ENCODE peak calls at places on chromosomes 2 and 18, in seven cellular contexts. M is lower leg skin, C is body of pancreas, I is A549, E is K562, W is sigmoid colon, O is adrenal gland. X is an unnamed sample.

GRCh38 chr2:129732630-129733026 is 246.8 kb upstream of the RAB6C start:
- DNase-seq in M (peak; percentile 76), C (no peak), I (no peak), E (no peak), W (no peak), O (no peak), X (no peak)

GRCh38 chr2:234991793-234992192 is 40.0 kb downstream of the SH3BP4 start:
- DNase-seq in M (no peak), C (no peak), I (no peak), E (no peak), W (no peak), O (no peak), X (no peak)

GRCh38 chr2:222733846-222734689 is 62.6 kb downstream of the MOGAT1 start:
- DNase-seq in M (no peak), C (peak; percentile 7), I (no peak), E (no peak), W (no peak), O (no peak), X (no peak)

GRCh38 chr2:71945133-71945959 is 202.3 kb downstream of the CYP26B1 start:
- DNase-seq in M (peak; percentile 76), C (no peak), I (no peak), E (no peak), W (no peak), O (no peak), X (no peak)

GRCh38 chr2:139427164-139427563 is 647.0 kb upstream of the NXPH2 start:
- DNase-seq in M (no peak), C (no peak), I (no peak), E (no peak), W (no peak), O (no peak), X (no peak)

GRCh38 chr18:79059456-79059855 is 9.7 kb upstream of the ATP9B start:
- DNase-seq in M (no peak), C (no peak), I (no peak), E (no peak), W (no peak), O (no peak), X (no peak)

GRCh38 chr2:127413782-127414743 is 4.2 kb upstream of the PROC start:
- DNase-seq in M (no peak), C (no peak), I (peak; percentile 76), E (no peak), W (no peak), O (no peak), X (peak; percentile 60)

GRCh38 chr2:237624565-237624964 is 2.8 kb upstream of the LRRFIP1 start:
- DNase-seq in M (no peak), C (no peak), I (no peak), E (peak; percentile 11), W (no peak), O (no peak), X (no peak)

GRCh38 chr2:106562826-106563594 is 75.8 kb downstream of the CD8B2 start:
- DNase-seq in M (no peak), C (no peak), I (no peak), E (no peak), W (peak; percentile 60), O (no peak), X (no peak)

GRCh38 chr2:84792856-84793522 is 87.9 kb downstream of the TRABD2A start:
- DNase-seq in M (no peak), C (no peak), I (peak; percentile 10), E (no peak), W (no peak), O (no peak), X (no peak)

GRCh38 chr2:174840436-174840835 is 76.2 kb upstream of the CHRNA1 start:
- DNase-seq in M (no peak), C (no peak), I (no peak), E (no peak), W (no peak), O (no peak), X (no peak)

GRCh38 chr2:74101574-74102300 is 46.0 kb downstream of the BOLA3 start:
- DNase-seq in M (peak; percentile 84), C (no peak), I (no peak), E (no peak), W (no peak), O (no peak), X (no peak)

GRCh38 chr2:81260320-81260719 is 955.8 kb upstream of the LRRTM1 start:
- DNase-seq in M (no peak), C (no peak), I (no peak), E (no peak), W (no peak), O (no peak), X (no peak)

GRCh38 chr2:230011617-230012016 is 57.1 kb downstream of the SLC16A14 start:
- DNase-seq in M (no peak), C (no peak), I (no peak), E (no peak), W (no peak), O (no peak), X (no peak)

GRCh38 chr2:221042926-221043325 is 529.2 kb downstream of the EPHA4 start:
- DNase-seq in M (no peak), C (no peak), I (no peak), E (no peak), W (no peak), O (no peak), X (no peak)

GRCh38 chr2:101972621-101973434 is 18.9 kb upstream of the IL1R2 start:
- DNase-seq in M (peak; percentile 59), C (peak; percentile 66), I (no peak), E (no peak), W (no peak), O (peak; percentile 42), X (no peak)

GRCh38 chr2:27078267-27079194 is at the start of gene EMILIN1:
- DNase-seq in M (peak; percentile 97), C (peak; percentile 52), I (no peak), E (no peak), W (peak; percentile 98), O (peak; percentile 74), X (peak; percentile 32)

GRCh38 chr18:69948919-69949537 is 1.4 kb upstream of the CD226 start:
- DNase-seq in M (no peak), C (peak; percentile 48), I (no peak), E (no peak), W (peak; percentile 65), O (peak; percentile 27), X (no peak)

GRCh38 chr18:69947361-69948106 is at the start of gene CD226:
- DNase-seq in M (no peak), C (no peak), I (no peak), E (no peak), W (no peak), O (no peak), X (no peak)

GRCh38 chr18:69945220-69946114 is 2.2 kb downstream of the CD226 start:
- DNase-seq in M (no peak), C (no peak), I (no peak), E (no peak), W (no peak), O (no peak), X (no peak)

GRCh38 chr18:69944434-69944833 is 3.2 kb downstream of the CD226 start:
- DNase-seq in M (no peak), C (no peak), I (no peak), E (no peak), W (no peak), O (no peak), X (no peak)

DNA sequence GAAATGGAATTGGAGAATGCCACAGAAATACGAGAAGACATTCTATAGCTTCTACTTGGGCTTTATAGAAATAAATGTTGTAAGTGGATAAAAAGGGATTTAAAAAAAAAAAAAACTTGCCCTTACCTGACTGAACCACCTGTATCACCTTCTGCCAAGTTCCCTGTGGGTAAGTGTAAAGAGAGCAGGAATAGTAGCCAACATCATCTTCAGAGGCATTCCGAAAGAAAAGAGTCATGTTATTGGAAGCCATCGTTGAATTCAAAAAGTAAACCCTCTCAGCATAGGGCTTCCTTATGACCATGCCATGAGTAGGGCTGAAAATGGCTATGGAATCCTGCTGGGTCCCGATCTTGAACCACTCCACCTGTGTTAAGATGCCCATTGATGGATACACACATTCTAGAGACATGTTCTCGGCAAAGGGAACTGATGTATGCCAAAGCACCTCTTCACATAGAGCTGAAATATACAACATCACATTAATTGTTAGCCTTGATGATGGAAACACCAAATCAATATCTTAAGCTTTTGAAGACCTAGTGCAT is 991 bp downstream of the CD226 start:
- DNase-seq in M (no peak), C (no peak), I (no peak), E (no peak), W (no peak), O (no peak), X (no peak)
- TF ChIP-seq POLR2A in M (no peak), C (no peak), I (no peak), E (no peak), W (no peak), O (no peak), X (no peak)

GRCh38 chr2:32947076-32947483 is 327 bp downstream of the LTBP1 start:
- DNase-seq in M (no peak), C (no peak), I (peak; percentile 16), E (peak; percentile 51), W (no peak), O (no peak), X (peak; percentile 75)

GRCh38 chr2:32945286-32945685 is 1.5 kb upstream of the LTBP1 start:
- DNase-seq in M (no peak), C (no peak), I (no peak), E (no peak), W (no peak), O (no peak), X (no peak)

GRCh38 chr2:32948266-32948665 is 1.5 kb downstream of the LTBP1 start:
- DNase-seq in M (no peak), C (no peak), I (no peak), E (no peak), W (no peak), O (no peak), X (peak; percentile 60)

GRCh38 chr2:32947484-32948143 is 861 bp downstream of the LTBP1 start:
- DNase-seq in M (no peak), C (no peak), I (peak; percentile 78), E (peak; percentile 53), W (peak; percentile 70), O (peak; percentile 16), X (peak; percentile 86)

GRCh38 chr2:32946314-32947075 is at the start of gene LTBP1:
- DNase-seq in M (peak; percentile 89), C (peak; percentile 46), I (peak; percentile 83), E (peak; percentile 80), W (peak; percentile 88), O (peak; percentile 57), X (peak; percentile 91)
- TF ChIP-seq POLR2A in M (no peak), C (no peak), I (peak; percentile 56), E (no peak), W (no peak), O (no peak), X (peak; percentile 51)

GRCh38 chr2:160199683-160200389 is at the start of gene ITGB6:
- DNase-seq in M (no peak), C (no peak), I (no peak), E (no peak), W (no peak), O (no peak), X (no peak)
- TF ChIP-seq POLR2A in M (no peak), C (peak; percentile 24), I (no peak), E (no peak), W (no peak), O (no peak), X (no peak)

DNA sequence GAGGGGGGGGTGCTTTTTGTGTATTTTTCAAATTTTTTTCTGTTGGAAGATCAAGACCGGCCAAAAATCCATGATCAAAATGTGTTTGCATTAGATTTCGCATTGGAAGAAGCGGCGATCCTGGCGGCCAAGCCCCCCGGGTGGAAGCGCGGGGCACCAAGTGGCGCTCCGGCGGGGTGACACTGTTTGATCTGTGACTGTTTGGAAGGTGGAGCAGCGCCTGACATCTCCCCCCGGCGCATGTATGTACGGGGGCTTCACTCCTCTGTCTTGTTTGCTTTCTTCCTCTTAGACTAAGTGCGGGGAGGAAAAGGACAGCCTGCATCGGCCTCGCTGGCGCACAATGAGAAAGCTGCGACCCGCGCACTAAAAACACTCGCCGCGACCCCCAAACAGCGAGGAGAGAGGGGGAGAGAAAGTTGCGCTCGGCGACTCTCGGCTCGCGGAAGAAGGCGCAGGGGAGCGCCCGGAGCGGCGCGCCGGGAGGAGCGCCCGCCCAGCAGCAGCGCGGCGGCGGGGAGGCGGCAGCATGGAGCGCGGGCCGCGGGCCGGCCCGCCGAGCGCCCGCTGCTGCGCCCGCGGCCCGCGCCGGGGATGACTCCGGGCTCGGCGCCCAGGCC is 515 bp downstream of the TSHZ1 start:
- DNase-seq in M (no peak), C (no peak), I (peak; percentile 3), E (peak; percentile 25), W (no peak), O (peak; percentile 24), X (peak; percentile 68)
- TF ChIP-seq POLR2A in M (no peak), C (no peak), I (no peak), E (no peak), W (no peak), O (no peak), X (peak; percentile 42)

X was measured in erythroblast.